ENCODE peak calls at places on chromosome 12, in five cellular contexts. U, F, K, A and E are unnamed samples.

GRCh38 chr12:1351926-1352325 is 242.5 kb downstream of the FBXL14 start:
- DNase-seq in U (no peak), F (no peak), K (no peak), A (no peak), E (no peak)

GRCh38 chr12:96774501-96775256 is 132.4 kb upstream of the NEDD1 start:
- DNase-seq in U (no peak), F (no peak), K (no peak), A (no peak), E (no peak)

GRCh38 chr12:16526693-16527092 is 79.3 kb downstream of the LMO3 start:
- DNase-seq in U (no peak), F (no peak), K (no peak), A (peak), E (no peak)

GRCh38 chr12:43858991-43859390 is 23.1 kb downstream of the TMEM117 start:
- DNase-seq in U (no peak), F (no peak), K (no peak), A (no peak), E (no peak)

GRCh38 chr12:57700317-57700716 is 6.4 kb downstream of the OS9 start:
- DNase-seq in U (no peak), F (no peak), K (no peak), A (no peak), E (no peak)

GRCh38 chr12:64691793-64692583 is 67.2 kb downstream of the GNS start:
- DNase-seq in U (no peak), F (no peak), K (no peak), A (no peak), E (no peak)

GRCh38 chr12:92272301-92272964 is 126.8 kb upstream of the BTG1 start:
- DNase-seq in U (no peak), F (no peak), K (no peak), A (no peak), E (no peak)

GRCh38 chr12:131570596-131570995 is 140.3 kb upstream of the SFSWAP start:
- DNase-seq in U (no peak), F (no peak), K (no peak), A (no peak), E (no peak)

GRCh38 chr12:92942905-92943304 is 13.8 kb upstream of the EEA1 start:
- DNase-seq in U (no peak), F (no peak), K (no peak), A (no peak), E (no peak)

GRCh38 chr12:74539261-74539660 is 1.6 kb downstream of the ATXN7L3B start:
- DNase-seq in U (no peak), F (peak), K (no peak), A (no peak), E (peak)

GRCh38 chr12:27190761-27191160 is 53.3 kb upstream of the STK38L start:
- DNase-seq in U (no peak), F (no peak), K (no peak), A (no peak), E (no peak)

GRCh38 chr12:66119229-66119869 is 11.2 kb downstream of the LLPH start:
- DNase-seq in U (no peak), F (no peak), K (no peak), A (no peak), E (no peak)

GRCh38 chr12:117724545-117724944 is 244.2 kb downstream of the KSR2 start:
- DNase-seq in U (no peak), F (no peak), K (no peak), A (no peak), E (no peak)

GRCh38 chr12:94594443-94594825 is 55.9 kb downstream of the TMCC3 start:
- DNase-seq in U (no peak), F (no peak), K (no peak), A (no peak), E (no peak)

GRCh38 chr12:93176610-93177126 is 201.1 kb upstream of the NUDT4 start:
- DNase-seq in U (no peak), F (peak), K (no peak), A (no peak), E (no peak)

GRCh38 chr12:46908936-46909635 is 83.3 kb upstream of the SLC38A4 start:
- DNase-seq in U (no peak), F (no peak), K (no peak), A (no peak), E (no peak)

GRCh38 chr12:65739606-65740005 is 84.7 kb upstream of the HMGA2 start:
- DNase-seq in U (no peak), F (no peak), K (no peak), A (no peak), E (no peak)

GRCh38 chr12:104006929-104007328 is 41.3 kb downstream of the TDG start:
- DNase-seq in U (no peak), F (no peak), K (no peak), A (no peak), E (no peak)

GRCh38 chr12:104372048-104372720 is 68.6 kb downstream of the EID3 start:
- DNase-seq in U (no peak), F (no peak), K (no peak), A (no peak), E (no peak)

GRCh38 chr12:102879144-102879763 is 37.8 kb downstream of the PAH start:
- DNase-seq in U (peak), F (no peak), K (peak), A (peak), E (peak)

GRCh38 chr12:52037248-52037861 is 13.9 kb upstream of the NR4A1 start:
- DNase-seq in U (no peak), F (no peak), K (no peak), A (no peak), E (peak)

GRCh38 chr12:51941669-51942455 is 9.6 kb upstream of the ACVR1B start:
- DNase-seq in U (no peak), F (no peak), K (no peak), A (no peak), E (no peak)

GRCh38 chr12:52250048-52250990 is 17.3 kb downstream of the KRT7 start:
- DNase-seq in U (no peak), F (no peak), K (no peak), A (no peak), E (no peak)

GRCh38 chr12:52230364-52231281 is 2.4 kb upstream of the KRT7 start:
- DNase-seq in U (no peak), F (no peak), K (no peak), A (no peak), E (no peak)

GRCh38 chr12:122909442-122910288 is 13.7 kb upstream of the VPS37B start:
- DNase-seq in U (no peak), F (no peak), K (no peak), A (no peak), E (no peak)

GRCh38 chr12:57521475-57522018 is 1.1 kb upstream of the MBD6 start:
- DNase-seq in U (no peak), F (peak), K (no peak), A (no peak), E (peak)

GRCh38 chr12:119659289-119659897 is 8.5 kb upstream of the PRKAB1 start:
- DNase-seq in U (no peak), F (peak), K (no peak), A (no peak), E (peak)

GRCh38 chr12:3130053-3130805 is 53.0 kb downstream of the TSPAN9 start:
- DNase-seq in U (no peak), F (no peak), K (no peak), A (no peak), E (no peak)

GRCh38 chr12:24960222-24960855 is 11.4 kb upstream of the BCAT1 start:
- DNase-seq in U (peak), F (peak), K (no peak), A (peak), E (peak)

GRCh38 chr12:42961395-42961794 is 371.8 kb upstream of the PRICKLE1 start:
- DNase-seq in U (no peak), F (peak), K (peak), A (peak), E (no peak)

GRCh38 chr12:31105668-31106067 is 32.0 kb downstream of the DDX11 start:
- DNase-seq in U (no peak), F (no peak), K (no peak), A (no peak), E (no peak)

GRCh38 chr12:124539084-124540041 is 28.0 kb downstream of the NCOR2 start:
- DNase-seq in U (no peak), F (no peak), K (no peak), A (no peak), E (no peak)

GRCh38 chr12:24937553-24938244 is 11.2 kb downstream of the BCAT1 start:
- DNase-seq in U (no peak), F (no peak), K (no peak), A (no peak), E (no peak)

GRCh38 chr12:109588461-109589239 is 15.1 kb downstream of the MVK start:
- DNase-seq in U (no peak), F (peak), K (no peak), A (no peak), E (no peak)

GRCh38 chr12:114666746-114667668 is 17.0 kb downstream of the TBX3 start:
- DNase-seq in U (no peak), F (peak), K (no peak), A (no peak), E (no peak)

GRCh38 chr12:133222211-133222610 is 13.5 kb downstream of the ANHX start:
- DNase-seq in U (no peak), F (no peak), K (no peak), A (no peak), E (no peak)
- TF ChIP-seq SP1 in U (no peak), F (no peak), K (no peak), A (no peak), E (no peak)

GRCh38 chr12:53973093-53974042 is at the start of gene HOXC11:
- DNase-seq in U (no peak), F (no peak), K (no peak), A (no peak), E (no peak)
- TF ChIP-seq EZH2 in U (peak), F (peak), K (peak), A (no peak), E (no peak)

GRCh38 chr12:88391556-88391955 is 188.7 kb downstream of the KITLG start:
- DNase-seq in U (no peak), F (no peak), K (no peak), A (peak), E (no peak)
- TF ChIP-seq ZNF274 in U (no peak), F (no peak), K (no peak), A (no peak), E (no peak)

DNA sequence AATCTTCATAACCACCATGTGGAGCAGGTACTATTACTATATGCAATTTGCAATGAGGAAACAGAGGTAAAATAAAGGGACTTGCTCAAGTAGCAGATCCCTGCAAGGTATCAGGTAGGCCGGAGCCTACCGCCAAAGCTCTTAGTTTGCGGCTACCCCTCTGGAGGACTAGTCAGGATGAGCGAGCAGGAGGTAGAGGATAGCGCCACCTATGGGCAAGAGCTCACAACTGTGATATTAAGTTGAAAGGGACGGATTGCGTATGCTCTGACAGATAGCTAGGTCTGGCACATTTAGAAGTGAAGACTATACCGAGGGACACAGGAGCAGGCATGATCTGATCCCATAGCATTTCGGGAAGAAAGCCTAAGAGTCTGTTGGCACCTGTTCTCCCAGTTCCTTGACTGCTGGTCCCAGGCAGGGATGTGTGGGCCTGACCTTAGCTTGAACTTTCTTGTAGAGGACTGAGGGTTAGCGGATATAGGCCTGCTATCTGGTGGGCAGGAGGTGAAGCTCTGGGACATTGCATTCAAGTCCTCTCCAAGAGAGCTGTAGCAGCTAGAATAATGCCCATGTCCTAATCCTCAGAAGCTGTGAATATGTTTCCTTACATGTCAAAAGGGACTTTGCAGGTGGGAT is 48.0 kb downstream of the SLC17A8 start:
- DNase-seq in U (peak), F (peak), K (peak), A (peak), E (peak)
- TF ChIP-seq SP1 in U (no peak), F (no peak), K (no peak), A (no peak), E (no peak)

DNA sequence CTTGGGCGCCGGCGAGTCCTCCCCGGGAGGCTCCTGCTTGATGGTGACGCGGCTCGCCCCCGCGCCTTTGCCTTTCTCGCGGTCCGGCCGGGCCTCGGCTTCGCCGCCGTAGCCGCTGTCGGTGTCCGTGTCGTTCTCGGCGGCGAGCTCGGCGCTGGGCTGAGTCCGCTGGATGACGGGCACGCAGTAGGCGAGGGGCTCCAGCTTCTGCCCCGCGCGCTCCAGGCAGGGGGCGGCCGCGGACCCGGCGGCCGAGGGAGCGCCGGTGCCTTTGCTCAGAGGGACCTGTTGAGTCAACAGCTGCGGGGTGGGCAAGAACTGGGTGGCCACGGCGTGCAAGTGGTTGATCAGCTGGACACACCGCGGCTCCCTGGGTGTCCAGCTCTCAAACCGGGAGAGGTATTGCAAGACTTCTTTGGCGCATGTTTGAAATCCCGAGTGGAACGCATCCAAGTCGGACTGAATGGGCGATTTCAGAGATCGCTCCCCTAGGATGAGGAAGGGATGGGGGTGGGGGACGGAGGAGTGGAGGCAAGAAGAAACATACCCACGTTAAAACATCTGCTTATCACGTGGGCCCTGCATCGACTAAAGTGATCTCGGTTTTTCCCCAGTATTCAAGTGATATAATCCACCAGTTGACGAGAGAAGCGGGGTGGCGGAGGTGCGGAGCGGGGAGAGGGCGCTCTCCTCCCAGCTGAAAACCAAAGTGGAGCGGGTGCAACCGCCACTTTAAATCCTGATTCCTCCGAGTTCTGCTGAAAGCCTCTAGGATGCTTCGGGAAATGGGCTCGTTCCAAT is 2.0 kb downstream of the BHLHE41 start:
- DNase-seq in U (no peak), F (no peak), K (no peak), A (no peak), E (no peak)
- TF ChIP-seq EZH2 in U (no peak), F (peak), K (peak), A (no peak), E (peak)